ENCODE peak calls at places on chromosome 3, in four cellular contexts. N is A549; X is upper lobe of left lung; Q is activated CD4-positive, alpha-beta T cell treated with anti-CD3 and anti-CD28 coated beads for 24 hours. A is an unnamed sample.
A peak's percentile ranks its signal among the peaks of the same experiment; 100 is the strongest.

GRCh38 chr3:173396191-173397041 is 1.1 kb upstream of the NLGN1 start:
- DNase-seq in Q (no peak), N (no peak), X (no peak), A (peak; percentile 25)

GRCh38 chr3:64824281-64824980 is 136.6 kb upstream of the ADAMTS9 start:
- DNase-seq in X (peak; percentile 30), Q (no peak), N (no peak), A (no peak)

GRCh38 chr3:160649596-160649995 is 27.4 kb upstream of the ARL14 start:
- DNase-seq in Q (no peak), X (no peak), N (no peak), A (no peak)

GRCh38 chr3:36991923-36992805 is 767 bp downstream of the EPM2AIP1 start:
- DNase-seq in Q (no peak), N (peak; percentile 48), X (peak; percentile 33), A (no peak)

GRCh38 chr3:58063424-58063823 is 55.2 kb downstream of the FLNB start:
- DNase-seq in X (peak; percentile 47), N (no peak), Q (no peak), A (no peak)

GRCh38 chr3:127953636-127954035 is 38.6 kb downstream of the KBTBD12 start:
- DNase-seq in N (no peak), X (no peak), Q (no peak), A (no peak)

GRCh38 chr3:155391104-155391503 is 97.6 kb upstream of the STRIT1 start:
- DNase-seq in X (no peak), Q (no peak), N (no peak), A (no peak)

GRCh38 chr3:45871834-45872233 is 14.5 kb upstream of the CCR9 start:
- DNase-seq in Q (no peak), N (no peak), X (no peak), A (no peak)

GRCh38 chr3:137765310-137766033 is 1.4 kb downstream of the SOX14 start:
- DNase-seq in Q (no peak), N (no peak), X (no peak), A (no peak)

GRCh38 chr3:1087066-1087555 is 5.7 kb upstream of the CNTN6 start:
- DNase-seq in N (no peak), X (peak; percentile 75), Q (no peak), A (no peak)

GRCh38 chr3:159733194-159733860 is 255.3 kb upstream of the IL12A start:
- DNase-seq in N (peak; percentile 29), X (no peak), Q (no peak), A (no peak)

GRCh38 chr3:50170689-50171088 is 15.6 kb downstream of the SEMA3F start:
- DNase-seq in X (peak; percentile 68), N (peak; percentile 61), Q (no peak), A (no peak)

GRCh38 chr3:76040946-76041345 is 255.6 kb upstream of the ZNF717 start:
- DNase-seq in X (no peak), N (no peak), Q (no peak), A (no peak)

GRCh38 chr3:135771760-135772159 is 193.8 kb upstream of the PPP2R3A start:
- DNase-seq in X (no peak), N (no peak), Q (no peak), A (no peak)

GRCh38 chr3:151684104-151684503 is 49.6 kb upstream of the AADACL2 start:
- DNase-seq in N (no peak), X (no peak), Q (no peak), A (no peak)

GRCh38 chr3:4722103-4722502 is 229.0 kb downstream of the ITPR1 start:
- DNase-seq in N (peak; percentile 89), Q (no peak), X (peak; percentile 60), A (no peak)

GRCh38 chr3:4985330-4986174 is 6.3 kb downstream of the BHLHE40 start:
- DNase-seq in Q (no peak), N (peak; percentile 92), X (no peak), A (no peak)

GRCh38 chr3:187063286-187064081 is 75.8 kb downstream of the RPL39L start:
- DNase-seq in Q (no peak), X (peak; percentile 67), N (peak; percentile 19), A (no peak)

GRCh38 chr3:177744873-177745646 is 547.8 kb upstream of the TBL1XR1 start:
- DNase-seq in Q (no peak), N (no peak), X (peak; percentile 31), A (no peak)

GRCh38 chr3:51662456-51662855 is 8.6 kb upstream of the TEX264 start:
- DNase-seq in N (no peak), Q (no peak), X (no peak), A (no peak)

GRCh38 chr3:72601983-72602382 is 246.3 kb downstream of the SHQ1 start:
- DNase-seq in X (no peak), Q (no peak), N (no peak), A (no peak)

GRCh38 chr3:124772081-124772831 is 42.0 kb downstream of the UMPS start:
- DNase-seq in X (peak; percentile 37), Q (no peak), N (peak; percentile 70), A (peak; percentile 83)

GRCh38 chr3:53749428-53749827 is 96.8 kb downstream of the CHDH start:
- DNase-seq in Q (no peak), N (no peak), X (no peak), A (no peak)

GRCh38 chr3:122519693-122520092 is 5.0 kb upstream of the KPNA1 start:
- DNase-seq in Q (no peak), N (no peak), X (no peak), A (no peak)

GRCh38 chr3:61425356-61425755 is 136.0 kb upstream of the PTPRG start:
- DNase-seq in X (no peak), Q (no peak), N (no peak), A (no peak)

GRCh38 chr3:113560845-113561623 is 28.7 kb downstream of the SIDT1 start:
- DNase-seq in X (no peak), Q (no peak), N (peak; percentile 51), A (no peak)

GRCh38 chr3:53224536-53224935 is 31.3 kb downstream of the TKT start:
- DNase-seq in Q (no peak), N (no peak), X (no peak), A (no peak)

GRCh38 chr3:61666615-61667320 is 105.4 kb downstream of the PTPRG start:
- DNase-seq in Q (no peak), X (no peak), N (no peak), A (no peak)

GRCh38 chr3:42387802-42388651 is 22.4 kb downstream of the LYZL4 start:
- DNase-seq in X (no peak), N (no peak), Q (peak; percentile 12), A (no peak)

GRCh38 chr3:13710251-13710650 is 161.3 kb downstream of the FBLN2 start:
- DNase-seq in N (no peak), X (peak; percentile 8), Q (no peak), A (no peak)

GRCh38 chr3:98744283-98744682 is 18.9 kb upstream of the ST3GAL6 start:
- DNase-seq in Q (no peak), N (no peak), X (no peak), A (no peak)

GRCh38 chr3:184616416-184616815 is 54.8 kb downstream of the EPHB3 start:
- DNase-seq in Q (no peak), N (no peak), X (no peak), A (no peak)

GRCh38 chr3:192395506-192395905 is 331.8 kb downstream of the FGF12 start:
- DNase-seq in X (no peak), N (no peak), Q (no peak), A (no peak)

GRCh38 chr3:196323723-196324122 is 5.7 kb upstream of the DYNLT2B start:
- DNase-seq in N (no peak), X (no peak), Q (no peak), A (peak; percentile 86)

GRCh38 chr3:11727207-11727606 is 83.5 kb upstream of the VGLL4 start:
- DNase-seq in Q (no peak), X (no peak), N (no peak), A (no peak)

GRCh38 chr3:170585937-170586310 is at the start of gene SLC7A14:
- DNase-seq in X (no peak), Q (no peak), N (no peak), A (peak; percentile 83)

GRCh38 chr3:34582054-34582453 is 783.6 kb downstream of the PDCD6IP start:
- DNase-seq in X (no peak), N (peak; percentile 10), Q (no peak), A (no peak)

A was measured in NCI-H1694.